ENCODE peak calls at places on chromosomes 4 and X, in four cellular contexts. M, W, X and D are unnamed samples.
A peak's percentile ranks its signal among the peaks of the same experiment; 100 is the strongest.

GRCh38 chr4:88356771-88357170 is 21.9 kb upstream of the HERC6 start:
- DNase-seq in W (no peak), M (no peak), X (no peak), D (peak; percentile 25)

GRCh38 chr4:26323807-26324206 is 3.0 kb downstream of the RBPJ start:
- DNase-seq in X (no peak), M (no peak), W (peak; percentile 41), D (no peak)

GRCh38 chr4:1082215-1083182 is 30.9 kb downstream of the RNF212 start:
- DNase-seq in W (peak; percentile 53), X (peak; percentile 86), M (no peak), D (peak; percentile 98)

GRCh38 chrX:118181030-118181429 is 64.4 kb upstream of the KLHL13 start:
- DNase-seq in M (no peak), X (peak; percentile 70), W (no peak), D (peak; percentile 69)

GRCh38 chr4:61246003-61246402 is 45.9 kb downstream of the ADGRL3 start:
- DNase-seq in M (no peak), X (no peak), W (no peak), D (no peak)

GRCh38 chr4:12488672-12489071 is 995.5 kb downstream of the RAB28 start:
- DNase-seq in X (no peak), W (no peak), M (no peak), D (no peak)

GRCh38 chr4:101584306-101584705 is 206.2 kb upstream of the BANK1 start:
- DNase-seq in W (no peak), M (no peak), X (no peak), D (no peak)

GRCh38 chrX:131308980-131309379 is 19.9 kb upstream of the IGSF1 start:
- DNase-seq in M (no peak), X (no peak), W (no peak), D (no peak)

GRCh38 chr4:57554693-57555092 is 444.5 kb upstream of the IGFBP7 start:
- DNase-seq in X (no peak), M (no peak), W (no peak), D (no peak)

GRCh38 chr4:162126754-162127153 is 37.0 kb downstream of the FSTL5 start:
- DNase-seq in M (no peak), X (no peak), W (no peak), D (no peak)

GRCh38 chr4:162131256-162131655 is 32.5 kb downstream of the FSTL5 start:
- DNase-seq in M (no peak), X (no peak), W (no peak), D (peak; percentile 5)
- TF ChIP-seq CTCF in M (peak; percentile 57), X (peak; percentile 38), W (peak; percentile 12), D (no peak)

GRCh38 chrX:73127700-73128241 is 48.5 kb upstream of the PABPC1L2A start:
- DNase-seq in X (peak; percentile 0), M (peak; percentile 22), W (no peak), D (peak; percentile 0)
- TF ChIP-seq CTCF in X (no peak), M (no peak), W (no peak), D (no peak)

GRCh38 chr4:134202557-134202956 is 968 bp upstream of the PABPC4L start:
- DNase-seq in M (no peak), X (peak; percentile 16), W (no peak), D (peak; percentile 9)

GRCh38 chr4:134202136-134202535 is 547 bp upstream of the PABPC4L start:
- DNase-seq in M (no peak), X (no peak), W (no peak), D (no peak)

GRCh38 chr4:134201216-134202098 is at the start of gene PABPC4L:
- DNase-seq in W (no peak), X (peak; percentile 56), M (peak; percentile 32), D (peak; percentile 7)

DNA sequence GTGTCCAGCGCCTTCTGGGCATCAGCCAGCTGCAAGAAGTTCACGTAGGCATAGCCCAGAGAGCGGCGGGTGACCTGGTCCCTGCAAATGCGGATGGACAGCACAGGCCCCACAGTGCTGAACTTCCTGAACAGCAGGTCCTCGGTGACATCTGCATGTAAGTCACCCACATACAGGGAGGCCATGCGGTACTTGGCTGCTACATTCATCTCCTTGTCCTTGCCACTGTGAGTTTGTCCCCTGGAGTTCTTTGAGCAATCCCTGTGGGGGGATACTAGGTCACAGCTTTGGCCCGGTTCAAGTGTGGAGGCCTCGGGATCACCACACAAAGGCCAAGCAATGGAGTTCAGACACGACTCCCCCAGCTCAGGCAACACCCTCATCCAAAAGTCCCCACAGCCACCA is 776 bp downstream of the PABPC4L start:
- DNase-seq in M (no peak), W (no peak), X (no peak), D (no peak)
- TF ChIP-seq CTCF in M (no peak), W (no peak), X (no peak), D (no peak)

GRCh38 chrX:136692271-136692670 is 44.3 kb downstream of the CD40LG start:
- DNase-seq in X (no peak), W (no peak), M (no peak), D (peak; percentile 4)
- TF ChIP-seq CTCF in X (no peak), W (no peak), M (no peak), D (no peak)

GRCh38 chrX:133745361-133745760 is 240.0 kb downstream of the GPC3 start:
- DNase-seq in W (no peak), M (no peak), X (no peak), D (no peak)
- TF ChIP-seq CTCF in W (no peak), M (no peak), X (no peak), D (no peak)

GRCh38 chrX:152165033-152165743 is 26.8 kb upstream of the MAGEA10 start:
- DNase-seq in M (no peak), W (no peak), X (no peak), D (no peak)

GRCh38 chrX:152170621-152171020 is 32.2 kb upstream of the MAGEA10 start:
- DNase-seq in X (no peak), M (no peak), W (no peak), D (no peak)
- TF ChIP-seq CTCF in X (no peak), M (no peak), W (no peak), D (no peak)

GRCh38 chrX:3938587-3938986 is 225.1 kb upstream of the PRKX start:
- DNase-seq in X (no peak), M (no peak), W (no peak), D (no peak)

GRCh38 chrX:3939967-3940610 is 226.6 kb upstream of the PRKX start:
- DNase-seq in X (peak; percentile 1), M (no peak), W (no peak), D (peak; percentile 2)
- TF ChIP-seq CTCF in X (peak; percentile 54), M (peak; percentile 34), W (peak; percentile 43), D (no peak)

GRCh38 chr4:166257276-166257675 is 384.2 kb downstream of the TLL1 start:
- DNase-seq in X (no peak), M (no peak), W (no peak), D (no peak)

GRCh38 chr4:166257891-166258290 is 384.9 kb downstream of the TLL1 start:
- DNase-seq in M (no peak), X (no peak), W (no peak), D (no peak)

DNA sequence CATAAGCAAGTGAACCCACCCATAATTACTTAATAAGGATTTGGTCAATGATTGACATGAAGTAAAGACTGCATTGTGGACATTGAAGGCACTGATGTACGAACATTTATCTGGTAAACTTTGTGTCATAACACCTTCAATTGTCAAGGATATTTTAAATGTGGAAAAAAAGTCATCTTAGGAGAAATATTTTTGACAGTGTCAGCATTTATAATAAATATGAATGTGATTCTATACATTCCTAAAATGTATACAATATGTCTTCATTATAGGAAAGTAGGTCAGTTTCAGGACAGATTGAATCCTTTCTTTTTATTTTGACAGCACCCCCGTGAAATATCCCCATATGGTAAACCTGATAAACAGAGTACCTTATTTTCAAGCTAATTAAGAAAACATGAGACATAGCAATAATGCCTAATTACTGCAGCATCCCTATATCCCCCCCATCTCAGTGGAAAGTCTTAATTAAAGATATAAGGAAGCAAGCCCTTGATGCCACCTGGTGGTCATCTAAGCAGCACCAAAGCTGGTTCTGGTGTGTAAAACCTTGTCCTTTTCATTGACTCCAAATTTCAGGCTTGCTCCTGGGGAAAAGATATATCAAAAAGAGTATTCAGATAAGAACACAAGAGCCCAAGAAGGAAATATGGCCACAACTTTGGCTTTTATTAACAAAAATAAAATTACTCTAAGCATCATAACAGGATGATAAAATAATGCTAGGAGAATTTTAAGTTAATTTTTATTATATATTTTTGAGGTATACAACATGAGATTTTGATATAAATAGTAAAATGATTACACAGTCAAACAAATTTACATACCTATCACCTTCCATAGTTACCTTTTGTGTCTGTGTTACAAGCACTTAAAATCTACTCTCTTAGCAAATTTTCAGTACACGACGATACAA is 379.7 kb downstream of the TLL1 start:
- DNase-seq in W (no peak), X (peak; percentile 17), M (no peak), D (peak; percentile 36)
- TF ChIP-seq CTCF in W (peak; percentile 34), X (peak; percentile 66), M (peak; percentile 62), D (peak; percentile 52)